ENCODE peak calls at places on chromosomes 13 and 19, in six cellular contexts. X is NCI-H1105; M is HEK293T; Q is fibroblast of pulmonary artery; I is activated CD4-positive, CD25-positive, alpha-beta regulatory T cell; P is fibroblast of the aortic adventitia. C is an unnamed sample.

GRCh38 chr13:102830646-102831045 is 15.2 kb upstream of the ERCC5 start:
- DNase-seq in X (no peak), M (no peak), Q (peak; percentile 55), I (no peak), P (peak; percentile 39), C (no peak)

GRCh38 chr19:52600639-52601024 is 30.5 kb downstream of the ZNF701 start:
- DNase-seq in X (peak; percentile 27), M (no peak), Q (no peak), I (no peak), P (no peak), C (no peak)

GRCh38 chr19:30799854-30800755 is 427.9 kb downstream of the ZNF536 start:
- DNase-seq in X (peak; percentile 33), M (peak; percentile 81), Q (no peak), I (no peak), P (peak; percentile 2), C (no peak)

GRCh38 chr13:30123575-30123974 is 183.8 kb downstream of the KATNAL1 start:
- DNase-seq in X (no peak), M (no peak), Q (no peak), I (no peak), P (no peak), C (no peak)

GRCh38 chr19:13118424-13119193 is 545 bp downstream of the NACC1 start:
- DNase-seq in X (peak; percentile 45), M (peak; percentile 63), Q (peak; percentile 30), I (no peak), P (no peak), C (no peak)

GRCh38 chr19:30718728-30719127 is 346.5 kb downstream of the ZNF536 start:
- DNase-seq in X (no peak), M (no peak), Q (no peak), I (no peak), P (no peak), C (no peak)

GRCh38 chr19:44925114-44925891 is 10.9 kb downstream of the APOC1 start:
- DNase-seq in X (no peak), M (no peak), Q (peak; percentile 88), I (no peak), P (peak; percentile 58), C (peak; percentile 87)

GRCh38 chr19:40217921-40218890 is at the start of gene TTC9B:
- DNase-seq in X (no peak), M (peak; percentile 51), Q (no peak), I (no peak), P (no peak), C (no peak)

GRCh38 chr13:33249066-33249465 is 36.5 kb downstream of the STARD13 start:
- DNase-seq in X (no peak), M (no peak), Q (peak; percentile 63), I (no peak), P (peak; percentile 18), C (no peak)

GRCh38 chr13:85286081-85286480 is 513.1 kb downstream of the SLITRK6 start:
- DNase-seq in X (no peak), M (no peak), Q (peak; percentile 37), I (no peak), P (peak; percentile 14), C (peak; percentile 16)

GRCh38 chr13:66803013-66803739 is 427.0 kb downstream of the PCDH9 start:
- DNase-seq in X (no peak), M (peak; percentile 68), Q (no peak), I (no peak), P (no peak), C (no peak)

GRCh38 chr19:31781542-31781941 is 432.3 kb upstream of the TSHZ3 start:
- DNase-seq in X (no peak), M (no peak), Q (no peak), I (no peak), P (no peak), C (no peak)

GRCh38 chr13:59680429-59681024 is 483.2 kb downstream of the DIAPH3 start:
- DNase-seq in X (peak; percentile 42), M (peak; percentile 7), Q (peak; percentile 48), I (no peak), P (peak; percentile 58), C (peak; percentile 25)

GRCh38 chr19:41195675-41196497 is 2.9 kb downstream of the CYP2S1 start:
- DNase-seq in X (no peak), M (no peak), Q (no peak), I (no peak), P (peak; percentile 46), C (no peak)

GRCh38 chr13:99528547-99528946 is 27.3 kb downstream of the TM9SF2 start:
- DNase-seq in X (no peak), M (no peak), Q (no peak), I (peak; percentile 15), P (no peak), C (no peak)

GRCh38 chr19:42683917-42684513 is 56.3 kb downstream of the PSG3 start:
- DNase-seq in X (no peak), M (no peak), Q (peak; percentile 50), I (no peak), P (peak; percentile 57), C (peak; percentile 10)

GRCh38 chr19:18798384-18799352 is 7.6 kb upstream of the COMP start:
- DNase-seq in X (no peak), M (no peak), Q (no peak), I (no peak), P (no peak), C (no peak)

GRCh38 chr19:49465371-49465770 is 8.6 kb upstream of the FLT3LG start:
- DNase-seq in X (no peak), M (no peak), Q (no peak), I (no peak), P (no peak), C (no peak)

GRCh38 chr19:3950871-3951861 is 18.3 kb downstream of the NMRK2 start:
- DNase-seq in X (no peak), M (no peak), Q (no peak), I (no peak), P (no peak), C (no peak)

GRCh38 chr13:35881360-35881759 is 249.8 kb downstream of the DCLK1 start:
- DNase-seq in X (no peak), M (no peak), Q (peak; percentile 49), I (no peak), P (peak; percentile 66), C (peak; percentile 39)

GRCh38 chr13:91398413-91399188 is at the start of gene GPC5:
- DNase-seq in X (peak; percentile 25), M (peak; percentile 100), Q (peak; percentile 58), I (peak; percentile 39), P (peak; percentile 22), C (peak; percentile 39)

C was measured in fibroblast of gingiva.